ENCODE peak calls at places on chromosomes 7 and 10, in nine cellular contexts. N is cardiac muscle cell, E is uterus, O is fibroblast of villous mesenchyme, V is cardiac fibroblast, B is tibial nerve, R is HFF-Myc, Y is PC-9, S is hepatocyte. T is an unnamed sample.

GRCh38 chr10:60952846-60953220 is 8.8 kb upstream of the RHOBTB1 start:
- DNase-seq in N (no peak), E (no peak), O (no peak), V (no peak), B (no peak), R (no peak), Y (peak), S (no peak), T (no peak)

GRCh38 chr10:84375011-84375410 is 46.6 kb downstream of the CCSER2 start:
- DNase-seq in N (peak), E (peak), O (peak), V (peak), B (peak), R (peak), Y (peak), S (peak), T (peak)

GRCh38 chr10:129845081-129845823 is 118.8 kb downstream of the EBF3 start:
- DNase-seq in N (no peak), E (no peak), O (no peak), V (no peak), B (no peak), R (no peak), Y (no peak), S (no peak), T (no peak)

GRCh38 chr10:33487014-33487776 is 152.7 kb upstream of the NRP1 start:
- DNase-seq in N (no peak), E (no peak), O (peak), V (peak), B (no peak), R (no peak), Y (no peak), S (no peak), T (no peak)

GRCh38 chr10:1739751-1740150 is 2.4 kb upstream of the ADARB2 start:
- DNase-seq in N (no peak), E (no peak), O (no peak), V (no peak), B (no peak), R (no peak), Y (no peak), S (no peak), T (no peak)

GRCh38 chr10:46106410-46107255 is 60.6 kb upstream of the MSMB start:
- DNase-seq in N (peak), E (no peak), O (peak), V (peak), B (peak), R (no peak), Y (no peak), S (peak), T (peak)

GRCh38 chr10:69222157-69223027 is 2.3 kb downstream of the HKDC1 start:
- DNase-seq in N (peak), E (peak), O (peak), V (peak), B (peak), R (peak), Y (peak), S (peak), T (no peak)

GRCh38 chr7:6181136-6181535 is 91.3 kb downstream of the CYTH3 start:
- DNase-seq in N (no peak), E (no peak), O (no peak), V (no peak), B (no peak), R (no peak), Y (no peak), S (no peak), T (no peak)

GRCh38 chr7:113804475-113805130 is 114.2 kb downstream of the PPP1R3A start:
- DNase-seq in N (no peak), E (no peak), O (no peak), V (no peak), B (no peak), R (no peak), Y (no peak), S (no peak), T (no peak)

GRCh38 chr7:149690688-149691446 is 82.5 kb downstream of the ZNF467 start:
- DNase-seq in N (peak), E (peak), O (peak), V (peak), B (peak), R (peak), Y (peak), S (peak), T (peak)
- H3K4me3 ChIP-seq in N (no peak), E (no peak), O (peak), V (peak), B (no peak), R (no peak), Y (peak), S (no peak), T (no peak)

GRCh38 chr10:13338337-13339128 is 9.6 kb downstream of the SEPHS1 start:
- DNase-seq in N (no peak), E (no peak), O (peak), V (peak), B (no peak), R (peak), Y (no peak), S (peak), T (no peak)

GRCh38 chr10:13340626-13341370 is 7.3 kb downstream of the SEPHS1 start:
- DNase-seq in N (no peak), E (no peak), O (no peak), V (no peak), B (no peak), R (no peak), Y (no peak), S (no peak), T (no peak)

GRCh38 chr10:13337128-13337826 is 10.8 kb downstream of the SEPHS1 start:
- DNase-seq in N (no peak), E (no peak), O (no peak), V (no peak), B (no peak), R (no peak), Y (no peak), S (no peak), T (no peak)

GRCh38 chr10:13337827-13338196 is 10.3 kb downstream of the SEPHS1 start:
- DNase-seq in N (no peak), E (no peak), O (no peak), V (no peak), B (no peak), R (no peak), Y (no peak), S (no peak), T (no peak)

GRCh38 chr10:13340068-13340467 is 8.0 kb downstream of the SEPHS1 start:
- DNase-seq in N (no peak), E (no peak), O (peak), V (no peak), B (no peak), R (no peak), Y (no peak), S (no peak), T (no peak)
- H3K4me3 ChIP-seq in N (no peak), E (no peak), O (no peak), V (no peak), B (no peak), R (no peak), Y (no peak), S (no peak), T (no peak)

DNA sequence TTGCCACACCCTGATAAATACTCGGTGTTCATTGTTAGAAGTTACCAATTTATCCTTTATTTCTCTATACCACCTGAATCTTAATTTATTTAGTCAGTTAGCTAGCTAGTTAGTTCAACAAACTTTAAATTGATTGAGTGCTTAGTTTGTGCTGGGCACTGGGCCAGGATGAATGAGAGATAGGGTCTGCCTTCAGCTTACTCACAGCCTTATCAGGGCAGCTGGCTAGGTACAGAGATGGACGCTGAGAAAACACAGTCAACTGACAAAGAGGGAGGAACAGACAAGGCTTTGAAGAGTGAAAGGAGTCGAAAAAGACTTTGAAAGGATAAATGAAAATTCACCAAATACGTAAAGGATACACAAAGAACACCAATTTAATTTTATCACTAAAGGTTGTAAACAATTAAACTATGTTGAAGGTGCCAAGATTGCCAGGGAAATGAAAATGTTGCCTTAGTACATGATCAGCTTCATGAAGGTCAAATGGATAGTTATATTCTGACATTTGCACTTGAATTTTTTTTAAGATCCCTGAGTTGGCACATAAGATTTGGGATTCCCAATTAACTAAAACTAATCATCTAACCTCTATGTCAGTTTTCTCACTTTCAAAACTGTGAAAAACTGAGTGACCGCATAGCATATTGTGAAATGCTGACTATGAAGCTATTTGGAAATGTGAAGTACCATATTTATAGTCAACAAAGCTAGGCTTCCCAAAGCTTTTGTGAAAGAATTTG is 2.1 kb downstream of the CAV2 start:
- DNase-seq in N (peak), E (peak), O (peak), V (peak), B (no peak), R (no peak), Y (no peak), S (peak), T (no peak)
- H3K4me3 ChIP-seq in N (no peak), E (no peak), O (peak), V (peak), B (no peak), R (peak), Y (peak), S (peak), T (no peak)

DNA sequence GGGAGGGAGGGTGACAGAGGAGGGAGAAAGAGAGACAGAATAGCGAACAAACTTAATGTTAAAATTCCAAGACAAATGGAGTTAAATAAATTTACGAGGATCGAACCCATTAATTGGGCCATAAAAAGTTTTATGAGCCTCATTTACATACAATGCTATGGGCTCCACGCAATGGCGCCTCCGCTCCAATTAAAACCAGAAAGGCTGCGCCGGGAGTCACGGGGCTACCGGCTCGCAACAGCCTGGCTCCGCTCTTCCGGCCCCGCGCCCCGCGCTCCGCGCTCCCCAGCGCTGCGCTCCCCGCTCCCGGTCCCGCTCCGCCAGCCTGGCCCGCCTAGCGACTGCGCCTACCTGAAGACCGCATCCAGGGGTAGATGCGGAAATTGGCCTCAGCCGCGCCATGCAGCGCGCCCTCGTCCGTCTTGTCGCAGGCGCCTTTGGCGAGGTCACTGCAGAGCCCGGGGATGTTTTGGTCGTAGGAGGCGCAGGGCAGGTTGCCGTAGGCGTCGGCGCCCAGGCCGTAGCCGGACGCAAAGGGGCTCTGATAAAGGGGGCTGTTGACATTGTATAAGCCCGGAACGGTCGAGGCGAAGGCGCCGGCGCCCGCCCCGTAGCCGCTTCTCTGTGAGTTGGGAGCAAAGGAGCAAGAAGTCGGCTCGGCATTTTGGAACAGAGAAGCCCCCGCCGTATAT is 513 bp downstream of the HOXA7 start:
- DNase-seq in N (no peak), E (peak), O (peak), V (no peak), B (no peak), R (no peak), Y (no peak), S (no peak), T (no peak)
- H3K4me3 ChIP-seq in N (no peak), E (peak), O (peak), V (no peak), B (peak), R (peak), Y (no peak), S (peak), T (peak)

DNA sequence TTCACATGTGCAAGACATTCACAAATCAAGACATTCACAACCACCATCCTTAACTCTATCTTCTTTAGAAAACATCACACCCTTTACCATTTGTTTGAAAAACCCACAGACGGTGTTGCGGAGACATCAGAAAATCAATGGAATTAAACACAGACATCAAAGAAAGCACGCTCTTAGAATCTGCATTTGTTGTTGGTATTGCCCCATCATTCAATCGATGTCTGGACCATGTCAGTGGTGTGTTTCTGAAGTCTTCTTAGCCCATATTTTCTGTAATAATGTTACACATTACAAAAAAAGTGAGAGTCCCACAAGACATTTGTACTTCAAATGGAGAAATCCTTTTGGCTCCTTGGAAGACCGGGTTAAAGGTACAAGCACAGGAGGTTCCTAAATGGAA is 173.9 kb upstream of the AOAH start:
- DNase-seq in N (no peak), E (no peak), O (no peak), V (no peak), B (no peak), R (no peak), Y (no peak), S (no peak), T (no peak)
- H3K4me3 ChIP-seq in N (no peak), E (no peak), O (no peak), V (no peak), B (no peak), R (no peak), Y (no peak), S (no peak), T (no peak)

GRCh38 chr10:28668363-28669226 is 8.7 kb upstream of the BAMBI start:
- DNase-seq in N (peak), E (peak), O (peak), V (peak), B (peak), R (no peak), Y (no peak), S (peak), T (no peak)

GRCh38 chr10:28664369-28664740 is 13.0 kb upstream of the BAMBI start:
- DNase-seq in N (no peak), E (no peak), O (peak), V (peak), B (no peak), R (no peak), Y (no peak), S (no peak), T (no peak)

GRCh38 chr10:28674782-28675181 is 2.5 kb upstream of the BAMBI start:
- DNase-seq in N (no peak), E (no peak), O (no peak), V (no peak), B (no peak), R (no peak), Y (no peak), S (no peak), T (no peak)

GRCh38 chr10:28666751-28667467 is 10.4 kb upstream of the BAMBI start:
- DNase-seq in N (no peak), E (no peak), O (no peak), V (no peak), B (no peak), R (no peak), Y (peak), S (no peak), T (no peak)

DNA sequence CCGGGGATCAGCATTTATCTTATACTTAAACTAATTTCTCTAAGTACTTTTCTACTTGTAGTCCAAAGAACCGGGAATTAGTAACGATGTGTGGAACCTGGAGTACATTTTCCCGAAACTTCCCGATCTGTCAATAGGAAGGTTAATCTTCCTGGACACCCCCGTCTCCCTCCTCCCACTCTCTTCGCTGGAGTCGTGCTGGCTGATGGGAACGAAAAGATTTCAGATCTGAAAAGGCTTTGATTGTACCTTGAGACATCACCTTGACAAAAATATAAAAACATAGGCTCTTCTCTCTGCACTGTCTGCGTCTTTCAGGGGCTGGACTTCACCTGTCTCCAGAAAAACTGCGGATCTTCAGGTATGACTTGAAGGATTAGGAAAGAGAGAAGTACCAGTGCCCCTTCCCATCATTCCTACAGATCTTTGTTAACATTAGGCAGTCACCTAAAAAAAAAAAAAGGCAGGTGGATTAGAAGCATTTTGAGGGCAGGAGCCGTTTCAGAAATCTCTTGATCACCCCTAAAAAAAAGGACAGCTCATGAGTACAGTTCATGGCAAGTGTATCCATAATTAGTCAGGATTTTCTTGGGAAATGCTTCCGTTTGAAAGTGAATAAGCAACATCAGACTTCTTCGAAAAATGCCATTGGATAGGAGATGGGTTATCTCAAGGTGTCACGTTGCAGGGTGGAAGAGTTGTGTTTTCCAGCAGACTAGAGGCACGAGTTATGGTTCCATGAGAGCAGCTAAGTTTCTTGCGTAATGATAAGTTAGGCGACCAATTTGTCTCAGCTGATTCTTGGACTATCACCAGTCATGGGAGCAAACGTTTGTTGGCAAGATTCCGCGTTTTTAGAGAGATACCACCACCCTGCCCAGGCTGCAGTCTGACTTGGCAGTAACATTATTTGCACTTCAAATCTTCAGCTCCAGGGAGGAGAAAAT is 7.8 kb upstream of the BAMBI start:
- DNase-seq in N (no peak), E (no peak), O (peak), V (no peak), B (no peak), R (no peak), Y (no peak), S (no peak), T (no peak)
- H3K4me3 ChIP-seq in N (peak), E (peak), O (peak), V (peak), B (peak), R (peak), Y (peak), S (peak), T (no peak)

GRCh38 chr7:133082390-133082766 is 488 bp upstream of the CHCHD3 start:
- DNase-seq in N (no peak), E (no peak), O (no peak), V (no peak), B (no peak), R (no peak), Y (no peak), S (no peak), T (no peak)
- H3K4me3 ChIP-seq in N (no peak), E (peak), O (no peak), V (no peak), B (no peak), R (no peak), Y (no peak), S (no peak), T (no peak)

GRCh38 chr10:123145542-123146012 is 2.4 kb upstream of the HMX2 start:
- DNase-seq in N (no peak), E (no peak), O (no peak), V (no peak), B (no peak), R (no peak), Y (no peak), S (no peak), T (no peak)
- H3K4me3 ChIP-seq in N (no peak), E (no peak), O (no peak), V (no peak), B (no peak), R (no peak), Y (no peak), S (no peak), T (no peak)

GRCh38 chr10:570631-571565 is 118.6 kb downstream of the DIP2C start:
- DNase-seq in N (no peak), E (no peak), O (no peak), V (no peak), B (no peak), R (no peak), Y (no peak), S (no peak), T (no peak)
- H3K4me3 ChIP-seq in N (no peak), E (no peak), O (no peak), V (no peak), B (no peak), R (no peak), Y (no peak), S (no peak), T (no peak)